ENCODE peak calls at places on chromosomes 11 and 22, in six cellular contexts. P is activated CD4-positive, CD25-positive, alpha-beta regulatory T cell; B is central memory CD4-positive, alpha-beta T cell; E is head of caudate nucleus; R is IMR-90; C is HFFc6. K is an unnamed sample.

GRCh38 chr11:92745186-92745585 is 224.3 kb upstream of the MTNR1B start:
- DNase-seq in E (no peak), B (no peak), R (no peak), P (no peak), C (no peak), K (no peak)

GRCh38 chr11:35318309-35318708 is 101.0 kb downstream of the SLC1A2 start:
- DNase-seq in R (no peak), C (no peak), B (no peak), P (no peak), E (no peak), K (no peak)

GRCh38 chr22:24706050-24706449 is 68.5 kb downstream of the PIWIL3 start:
- DNase-seq in R (no peak), P (no peak), C (no peak), B (no peak), E (no peak), K (peak)

GRCh38 chr11:96299155-96299883 is 43.7 kb downstream of the MAML2 start:
- DNase-seq in B (no peak), R (no peak), E (no peak), P (no peak), C (no peak), K (no peak)

GRCh38 chr22:37182949-37183245 is 5.2 kb downstream of the C1QTNF6 start:
- DNase-seq in B (no peak), P (no peak), E (no peak), R (no peak), C (no peak), K (no peak)

GRCh38 chr22:39680486-39680885 is 109.9 kb downstream of the CACNA1I start:
- DNase-seq in C (no peak), E (no peak), P (no peak), B (no peak), R (no peak), K (no peak)

GRCh38 chr22:49212002-49212401 is 615.7 kb downstream of the BRD1 start:
- DNase-seq in B (no peak), E (no peak), P (no peak), R (no peak), C (no peak), K (no peak)

GRCh38 chr11:67062526-67063373 is 6.1 kb downstream of the RHOD start:
- DNase-seq in R (no peak), P (no peak), C (no peak), E (no peak), B (no peak), K (no peak)

GRCh38 chr11:117145393-117145761 is 1.3 kb downstream of the PAFAH1B2 start:
- DNase-seq in R (peak), B (peak), E (no peak), P (no peak), C (peak), K (no peak)

GRCh38 chr22:24068717-24069116 is 57.6 kb downstream of the CABIN1 start:
- DNase-seq in C (no peak), R (no peak), B (no peak), P (no peak), E (no peak), K (no peak)

GRCh38 chr11:14346303-14346702 is 12.7 kb downstream of the RRAS2 start:
- DNase-seq in R (no peak), B (no peak), C (no peak), P (no peak), E (no peak), K (no peak)

GRCh38 chr11:113817162-113817561 is 37.6 kb downstream of the CLDN25 start:
- DNase-seq in R (peak), E (no peak), C (peak), P (no peak), B (no peak), K (no peak)

GRCh38 chr11:62484352-62484751 is 62.3 kb downstream of the AHNAK start:
- DNase-seq in P (no peak), C (no peak), B (no peak), R (no peak), E (no peak), K (no peak)

GRCh38 chr11:109421981-109422590 is at the start of gene C11orf87:
- DNase-seq in P (no peak), R (no peak), B (no peak), C (no peak), E (peak), K (no peak)

GRCh38 chr11:108436594-108436993 is 30.7 kb downstream of the C11orf65 start:
- DNase-seq in P (no peak), C (no peak), R (no peak), E (no peak), B (no peak), K (no peak)

GRCh38 chr11:45850446-45850845 is 3.2 kb downstream of the CRY2 start:
- DNase-seq in B (no peak), P (no peak), E (no peak), R (peak), C (peak), K (no peak)

GRCh38 chr11:119223856-119224255 is 17.7 kb downstream of the CBL start:
- DNase-seq in B (no peak), P (no peak), R (peak), E (no peak), C (peak), K (no peak)

GRCh38 chr11:46695345-46696211 is 4.8 kb downstream of the ARHGAP1 start:
- DNase-seq in C (no peak), P (no peak), R (no peak), E (no peak), B (no peak), K (no peak)

K was measured in dermis microvascular lymphatic vessel endothelial cell.